ENCODE peak calls at places on chromosomes 12 and 14, in ten cellular contexts. W, H, Q, M, Z, Y, L, D, J and R are unnamed samples.

GRCh38 chr12:42609605-42610004 is 20.1 kb upstream of the PRICKLE1 start:
- DNase-seq in Z (no peak), J (no peak), D (no peak), L (no peak), Y (no peak), M (no peak), H (no peak), W (no peak), Q (no peak), R (no peak)

GRCh38 chr14:34053666-34054065 is 102.8 kb upstream of the EGLN3 start:
- DNase-seq in H (peak; percentile 44), Z (peak; percentile 41), Y (no peak), Q (no peak), J (no peak), M (no peak), D (peak; percentile 74), L (no peak), W (no peak), R (peak; percentile 11)

GRCh38 chr12:97493729-97494128 is 31.1 kb downstream of the RMST start:
- DNase-seq in M (no peak), Q (no peak), Y (no peak), W (no peak), Z (no peak), H (no peak), J (no peak), D (no peak), L (no peak), R (no peak)

GRCh38 chr12:106954462-106955376 is 988 bp upstream of the TMEM263 start:
- DNase-seq in L (peak; percentile 76), Q (no peak), M (no peak), H (peak; percentile 64), Z (peak; percentile 12), J (peak; percentile 40), W (no peak), Y (no peak), D (peak; percentile 57), R (peak; percentile 21)

GRCh38 chr12:20740972-20741371 is 45.8 kb downstream of the SLCO1C1 start:
- DNase-seq in D (no peak), J (no peak), L (no peak), M (no peak), Y (no peak), H (no peak), Q (no peak), W (no peak), Z (no peak), R (no peak)

GRCh38 chr12:44748950-44749468 is 127.1 kb downstream of the NELL2 start:
- DNase-seq in Y (no peak), Q (no peak), M (no peak), J (no peak), D (no peak), W (no peak), Z (no peak), L (no peak), H (no peak), R (no peak)

GRCh38 chr12:109182041-109182839 is 65.9 kb downstream of the ACACB start:
- DNase-seq in M (no peak), Q (no peak), Z (no peak), Y (no peak), L (no peak), J (no peak), D (no peak), W (no peak), H (no peak), R (no peak)

GRCh38 chr12:20154060-20154459 is 214.3 kb upstream of the PDE3A start:
- DNase-seq in D (no peak), Y (no peak), M (no peak), Z (no peak), W (no peak), J (no peak), H (no peak), L (no peak), Q (no peak), R (no peak)

GRCh38 chr12:42143401-42144173 is 1.1 kb downstream of the GXYLT1 start:
- DNase-seq in Q (no peak), W (no peak), Y (peak; percentile 11), H (no peak), L (no peak), D (no peak), Z (no peak), J (no peak), M (no peak), R (no peak)

GRCh38 chr14:77041837-77042557 is 13.5 kb upstream of the IRF2BPL start:
- DNase-seq in L (peak; percentile 87), Y (no peak), D (peak; percentile 65), J (peak; percentile 50), Q (no peak), H (no peak), M (no peak), Z (no peak), W (peak; percentile 41), R (no peak)

GRCh38 chr12:7093892-7094291 is 1.6 kb upstream of the C1R start:
- DNase-seq in L (no peak), M (no peak), D (no peak), Q (no peak), Z (no peak), Y (no peak), W (no peak), J (no peak), H (no peak), R (no peak)

GRCh38 chr12:124721501-124722154 is 142.0 kb downstream of the SCARB1 start:
- DNase-seq in W (no peak), Q (no peak), M (no peak), H (no peak), L (no peak), J (no peak), Z (no peak), D (peak; percentile 57), Y (no peak), R (no peak)

GRCh38 chr12:110249105-110249504 is 31.9 kb upstream of the ATP2A2 start:
- DNase-seq in M (no peak), W (no peak), Z (peak; percentile 36), Q (no peak), L (no peak), Y (no peak), H (no peak), J (no peak), D (peak; percentile 51), R (no peak)

GRCh38 chr14:80428171-80428570 is 216.9 kb upstream of the DIO2 start:
- DNase-seq in Z (no peak), Q (no peak), W (no peak), Y (no peak), H (no peak), D (no peak), J (no peak), L (no peak), M (no peak), R (no peak)

GRCh38 chr12:79452906-79453305 is 237.9 kb downstream of the PAWR start:
- DNase-seq in W (no peak), Q (no peak), Y (no peak), M (no peak), D (peak; percentile 55), J (no peak), L (no peak), Z (no peak), H (no peak), R (no peak)

GRCh38 chr12:114697741-114698565 is 14.0 kb upstream of the TBX3 start:
- DNase-seq in M (no peak), D (peak; percentile 83), Q (no peak), W (no peak), L (no peak), J (no peak), Y (no peak), Z (no peak), H (no peak), R (no peak)

GRCh38 chr12:24359418-24359817 is 409.9 kb upstream of the SOX5 start:
- DNase-seq in J (no peak), L (no peak), Y (no peak), W (no peak), D (no peak), M (no peak), H (no peak), Q (no peak), Z (no peak), R (no peak)

GRCh38 chr14:105196228-105196960 is 15.3 kb upstream of the NUDT14 start:
- DNase-seq in Y (no peak), D (peak; percentile 79), M (no peak), Q (no peak), Z (no peak), J (no peak), H (no peak), W (no peak), L (no peak), R (peak; percentile 95)

GRCh38 chr12:10618338-10618987 is 5.1 kb upstream of the MAGOHB start:
- DNase-seq in Y (no peak), J (no peak), Q (no peak), W (no peak), H (no peak), M (no peak), D (no peak), Z (no peak), L (no peak), R (no peak)

GRCh38 chr14:95513261-95513660 is 3.2 kb downstream of the SYNE3 start:
- DNase-seq in W (no peak), J (no peak), H (no peak), Q (no peak), Z (no peak), Y (no peak), M (no peak), L (no peak), D (no peak), R (no peak)

GRCh38 chr12:92234533-92234932 is 88.9 kb upstream of the BTG1 start:
- DNase-seq in Y (no peak), L (no peak), Q (no peak), D (no peak), M (no peak), Z (no peak), W (no peak), H (no peak), J (no peak), R (no peak)

GRCh38 chr14:63388766-63389431 is 70.2 kb upstream of the GPHB5 start:
- DNase-seq in Z (peak; percentile 68), J (peak; percentile 25), Q (peak; percentile 20), Y (peak; percentile 11), D (peak; percentile 75), W (no peak), M (no peak), L (peak; percentile 78), H (peak; percentile 57), R (peak; percentile 75)

GRCh38 chr14:80955434-80955939 is at the start of gene TSHR:
- DNase-seq in M (no peak), L (no peak), W (no peak), H (no peak), Y (no peak), Q (peak; percentile 7), J (no peak), Z (no peak), D (peak; percentile 57), R (peak; percentile 15)

GRCh38 chr12:116631619-116632018 is 72.4 kb downstream of the MAP1LC3B2 start:
- DNase-seq in Q (no peak), Z (no peak), H (no peak), J (no peak), M (no peak), Y (no peak), L (no peak), W (no peak), D (no peak), R (no peak)

GRCh38 chr12:122891661-122892525 is 4.0 kb downstream of the VPS37B start:
- DNase-seq in L (no peak), M (no peak), Y (no peak), H (no peak), D (peak; percentile 91), Z (no peak), W (no peak), Q (no peak), J (no peak), R (no peak)

GRCh38 chr12:2288471-2288870 is 235.7 kb downstream of the CACNA1C start:
- DNase-seq in J (no peak), W (no peak), H (no peak), Z (no peak), D (no peak), L (peak; percentile 60), Y (no peak), Q (no peak), M (no peak), R (no peak)

GRCh38 chr12:54926246-54926645 is 58.3 kb downstream of the TESPA1 start:
- DNase-seq in Z (no peak), H (no peak), W (no peak), L (no peak), M (no peak), J (no peak), Q (no peak), D (no peak), Y (no peak), R (no peak)

GRCh38 chr12:117228239-117228638 is 38.0 kb upstream of the FBXO21 start:
- DNase-seq in Z (no peak), Y (peak; percentile 53), Q (peak; percentile 72), H (no peak), J (no peak), D (peak; percentile 72), M (no peak), W (no peak), L (no peak), R (no peak)